ENCODE peak calls at places on chromosome 6, in six cellular contexts. Y, H, I, T, K and C are unnamed samples.

GRCh38 chr6:88422831-88423230 is 256.7 kb upstream of the CNR1 start:
- DNase-seq in Y (no peak), K (no peak), T (no peak), I (no peak), H (peak; percentile 22), C (peak; percentile 58)

GRCh38 chr6:1379026-1379809 is 10.2 kb upstream of the FOXF2 start:
- DNase-seq in H (no peak), I (no peak), T (no peak), Y (peak; percentile 35), K (no peak), C (no peak)

GRCh38 chr6:100342830-100343229 is 121.9 kb downstream of the SIM1 start:
- DNase-seq in T (peak; percentile 47), K (peak; percentile 46), Y (no peak), I (no peak), H (peak; percentile 91), C (no peak)

GRCh38 chr6:71082033-71082620 is 125.3 kb upstream of the B3GAT2 start:
- DNase-seq in K (peak; percentile 60), T (peak; percentile 35), H (no peak), Y (no peak), I (no peak), C (no peak)

GRCh38 chr6:142280265-142280664 is 21.5 kb upstream of the ADGRG6 start:
- DNase-seq in Y (no peak), I (no peak), K (no peak), H (no peak), T (no peak), C (no peak)

GRCh38 chr6:72414648-72415047 is 207.2 kb upstream of the KCNQ5 start:
- DNase-seq in K (no peak), T (no peak), I (no peak), H (no peak), Y (no peak), C (no peak)

GRCh38 chr6:99013145-99013544 is 65.4 kb upstream of the FBXL4 start:
- DNase-seq in I (no peak), Y (no peak), T (peak; percentile 97), H (peak; percentile 57), K (peak; percentile 92), C (no peak)

GRCh38 chr6:155587817-155588216 is 132.2 kb upstream of the NOX3 start:
- DNase-seq in I (no peak), T (no peak), K (no peak), H (no peak), Y (no peak), C (no peak)

GRCh38 chr6:34145161-34146020 is 496 bp downstream of the GRM4 start:
- DNase-seq in I (peak; percentile 80), H (peak; percentile 89), Y (peak; percentile 45), K (peak; percentile 61), T (peak; percentile 46), C (peak; percentile 69)

GRCh38 chr6:4581468-4582420 is 194.5 kb upstream of the CDYL start:
- DNase-seq in H (peak; percentile 89), I (no peak), Y (no peak), K (peak; percentile 83), T (peak; percentile 95), C (no peak)
- H2BK5ac ChIP-seq in H (no peak overlapping the region), I (no peak overlapping the region), Y (no peak overlapping the region), K (no peak overlapping the region), T (peak overlapping the region; percentile 90), C (no peak overlapping the region)

GRCh38 chr6:26020983-26021349 is 58.4 kb downstream of the TRIM38 start:
- DNase-seq in I (peak; percentile 73), T (peak; percentile 74), H (no peak), K (peak; percentile 86), Y (peak; percentile 63), C (no peak)
- H3K4ac ChIP-seq in I (peak overlapping the region; percentile 81), T (peak overlapping the region; percentile 78), H (peak overlapping the region; percentile 46), K (peak overlapping the region; percentile 83), Y (no peak overlapping the region), C (peak overlapping the region; percentile 11)

DNA sequence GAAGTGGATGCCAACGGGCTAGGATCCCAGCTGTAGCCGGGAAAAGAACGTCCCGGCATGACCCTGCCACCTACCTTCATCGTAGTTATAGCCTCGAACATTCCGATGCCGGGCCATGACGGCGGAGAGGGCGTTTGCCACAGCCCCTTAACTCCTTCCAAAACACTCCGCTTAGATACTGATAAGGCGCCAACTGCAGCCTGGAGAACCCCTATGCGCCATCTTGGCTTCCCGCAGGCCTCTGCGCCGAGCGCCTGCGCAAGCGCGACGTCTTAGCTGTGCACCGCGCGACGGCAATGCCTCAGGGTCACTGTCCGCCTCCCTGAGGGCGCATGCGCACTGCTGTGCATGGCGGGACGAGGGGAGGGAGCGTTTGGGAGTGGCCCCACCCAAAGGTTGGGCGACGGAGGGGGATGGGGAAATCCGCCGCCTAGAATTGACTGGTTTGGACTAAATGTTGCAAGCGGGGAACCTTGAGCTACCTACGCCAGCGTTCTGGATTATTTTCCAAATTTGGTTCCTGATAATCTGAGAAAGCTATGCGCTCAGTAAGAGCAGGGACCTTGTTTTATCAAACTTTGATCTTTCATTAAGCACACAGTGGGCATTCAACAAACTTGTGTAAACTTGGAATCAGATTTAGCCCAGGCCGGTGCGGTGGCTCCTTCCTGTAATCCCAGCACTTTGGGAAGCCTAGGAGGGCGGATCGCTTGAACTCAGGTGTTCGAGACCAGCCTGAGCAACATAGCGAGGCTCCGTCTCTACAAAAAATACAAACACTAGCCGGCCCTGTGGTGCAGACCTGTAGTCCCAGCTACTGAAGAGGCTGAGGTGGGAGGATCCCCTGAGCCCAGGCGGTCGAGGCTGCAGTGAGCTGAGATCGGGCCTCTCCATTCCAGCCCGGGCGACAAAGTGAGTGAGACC is at the start of gene HBS1L:
- DNase-seq in H (peak; percentile 99), Y (peak; percentile 95), K (peak; percentile 96), T (peak; percentile 97), I (peak; percentile 96), C (peak; percentile 97)
- H2BK5ac ChIP-seq in H (peak within 1 kb of the TSS; percentile 51), Y (no peak within 1 kb of the TSS), K (no peak within 1 kb of the TSS), T (peak within 1 kb of the TSS; percentile 86), I (peak within 1 kb of the TSS; percentile 95), C (no peak within 1 kb of the TSS)

DNA sequence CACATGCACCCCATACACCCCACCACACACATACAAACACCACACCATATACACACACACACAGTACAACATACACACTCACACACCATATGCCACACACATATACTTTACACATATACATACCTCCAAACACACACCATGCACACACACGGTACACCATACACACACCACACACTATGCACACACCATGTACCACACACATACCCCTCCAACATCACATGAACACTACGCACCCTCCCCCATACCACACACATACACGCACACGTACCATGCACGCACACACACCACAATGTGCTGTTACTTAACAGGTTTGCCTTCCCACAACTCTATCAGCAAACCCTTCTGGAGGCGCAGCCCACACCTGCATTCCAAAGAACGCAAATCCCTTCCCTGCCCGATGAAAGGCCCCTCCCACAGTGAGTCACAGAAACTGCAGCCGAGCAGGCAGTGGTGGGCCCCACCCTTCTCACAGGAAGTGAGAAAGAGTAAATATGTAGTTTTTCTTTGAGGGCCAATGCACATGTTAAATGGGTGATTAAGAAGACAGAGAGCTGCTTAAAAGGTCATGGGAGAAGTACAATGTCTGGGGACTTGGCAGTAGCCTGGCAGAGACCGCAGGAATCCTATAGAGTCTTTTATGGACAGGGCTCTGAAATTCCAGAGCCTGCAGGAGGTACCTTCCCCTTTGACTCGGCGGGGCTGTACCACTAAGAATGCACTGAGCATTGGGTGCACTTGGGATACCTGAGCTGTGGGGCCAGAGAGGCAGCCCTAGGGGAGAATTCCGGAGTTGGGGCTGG is 34.1 kb upstream of the EZR start:
- DNase-seq in I (peak; percentile 84), T (peak; percentile 79), Y (peak; percentile 67), H (peak; percentile 99), K (peak; percentile 90), C (peak; percentile 99)
- H3K4ac ChIP-seq in I (peak overlapping the region; percentile 100), T (peak overlapping the region; percentile 84), Y (peak overlapping the region; percentile 15), H (peak overlapping the region; percentile 82), K (peak overlapping the region; percentile 57), C (peak overlapping the region; percentile 4)

GRCh38 chr6:105781905-105782304 is 304.2 kb upstream of the PRDM1 start:
- DNase-seq in Y (no peak), T (no peak), H (no peak), K (no peak), I (no peak), C (no peak)

GRCh38 chr6:105785412-105785811 is 300.7 kb upstream of the PRDM1 start:
- DNase-seq in H (no peak), Y (no peak), T (no peak), I (no peak), K (no peak), C (no peak)

GRCh38 chr6:105786449-105786848 is 299.7 kb upstream of the PRDM1 start:
- DNase-seq in Y (no peak), K (no peak), T (no peak), H (peak; percentile 17), I (no peak), C (no peak)

GRCh38 chr6:105783333-105783945 is 302.7 kb upstream of the PRDM1 start:
- DNase-seq in K (no peak), I (no peak), T (no peak), H (no peak), Y (no peak), C (no peak)

GRCh38 chr6:105784179-105784578 is 302.0 kb upstream of the PRDM1 start:
- DNase-seq in I (no peak), T (no peak), Y (no peak), K (no peak), H (no peak), C (no peak)
- H2BK5ac ChIP-seq in I (no peak overlapping the region), T (no peak overlapping the region), Y (no peak overlapping the region), K (no peak overlapping the region), H (no peak overlapping the region), C (no peak overlapping the region)

GRCh38 chr6:149545754-149546471 is at the start of gene PPIL4:
- DNase-seq in K (peak; percentile 96), I (peak; percentile 98), T (peak; percentile 94), Y (peak; percentile 94), H (peak; percentile 97), C (peak; percentile 95)
- H3K4ac ChIP-seq in K (peak within 1 kb of the TSS; percentile 88), I (peak within 1 kb of the TSS; percentile 94), T (peak within 1 kb of the TSS; percentile 98), Y (no peak within 1 kb of the TSS), H (peak within 1 kb of the TSS; percentile 41), C (peak within 1 kb of the TSS; percentile 59)

DNA sequence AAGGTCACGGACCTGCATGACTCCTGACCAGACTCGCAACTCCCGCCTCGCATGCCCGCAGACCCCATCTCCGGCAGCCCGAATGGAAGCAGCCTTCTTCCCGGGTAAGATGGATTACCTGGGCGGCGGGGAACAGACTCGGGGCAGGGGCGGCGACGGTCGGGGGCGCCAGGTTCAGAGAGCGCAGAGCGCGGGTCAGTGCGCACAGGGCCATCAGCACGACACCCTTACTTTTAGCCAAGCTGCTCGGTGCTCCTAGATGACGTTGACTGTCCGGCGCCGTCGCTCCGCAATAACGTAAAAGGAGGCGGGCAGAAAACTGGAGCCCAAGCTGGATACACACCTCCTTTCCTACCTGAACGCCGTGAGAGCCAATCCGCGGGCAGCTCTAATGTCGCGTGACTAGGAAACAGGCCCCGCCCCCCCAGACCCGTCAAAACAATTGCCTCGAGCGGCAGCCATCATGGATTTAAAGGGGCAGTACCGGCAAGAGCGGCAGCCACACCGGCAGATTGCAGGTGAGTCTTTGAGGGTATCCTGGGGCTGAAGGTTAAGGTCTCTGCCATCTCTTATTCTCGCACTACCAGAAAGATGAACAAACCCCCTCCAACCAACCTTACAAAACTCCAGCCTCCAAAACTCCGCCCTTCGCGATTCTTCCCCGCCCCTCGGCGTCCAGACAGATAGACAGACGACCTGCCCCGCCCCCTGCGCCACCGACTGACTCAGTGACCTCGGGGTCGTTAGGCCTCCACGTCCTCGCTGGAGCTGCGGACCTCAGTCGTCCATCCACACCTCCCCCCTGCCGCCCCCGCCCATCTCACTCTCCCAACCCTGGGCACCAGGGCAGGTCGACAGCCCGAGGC is at the start of the genes KLC4 and MRPL2:
- DNase-seq in Y (peak; percentile 98), T (peak; percentile 98), K (peak; percentile 99), H (peak; percentile 100), I (peak; percentile 99), C (peak; percentile 99)
- H2BK5ac ChIP-seq in Y (no peak within 1 kb of the TSS), T (peak within 1 kb of the TSS; percentile 95), K (peak within 1 kb of the TSS; percentile 40), H (peak within 1 kb of the TSS; percentile 90), I (peak within 1 kb of the TSS; percentile 81), C (peak within 1 kb of the TSS; percentile 36)